ENCODE peak calls at places on chromosome 5, in ten cellular contexts. Z, Y, U, W, S, Q, V, P, C and J are unnamed samples.

GRCh38 chr5:179393078-179393477 is 47.8 kb upstream of the ADAMTS2 start:
- DNase-seq in Z (no peak), Y (no peak), U (no peak), W (no peak), S (no peak), Q (peak; percentile 80), V (no peak), P (no peak), C (no peak), J (no peak)

GRCh38 chr5:109866051-109866450 is 176.3 kb downstream of the MAN2A1 start:
- DNase-seq in Z (no peak), Y (no peak), U (no peak), W (no peak), S (no peak), Q (peak; percentile 79), V (no peak), P (no peak), C (no peak), J (no peak)

GRCh38 chr5:117657591-117657990 is 1083.0 kb upstream of the SEMA6A start:
- DNase-seq in Z (no peak), Y (no peak), U (no peak), W (no peak), S (no peak), Q (no peak), V (no peak), P (no peak), C (no peak), J (no peak)

GRCh38 chr5:142982821-142983200 is 212.6 kb downstream of the ARHGAP26 start:
- DNase-seq in Z (no peak), Y (peak; percentile 32), U (no peak), W (no peak), S (no peak), Q (no peak), V (no peak), P (no peak), C (no peak), J (no peak)

GRCh38 chr5:171628344-171628743 is 157.3 kb upstream of the SMIM23 start:
- DNase-seq in Z (no peak), Y (no peak), U (no peak), W (no peak), S (no peak), Q (no peak), V (no peak), P (no peak), C (peak; percentile 50), J (peak; percentile 18)

GRCh38 chr5:56170557-56170956 is 62.6 kb downstream of the ANKRD55 start:
- DNase-seq in Z (no peak), Y (no peak), U (no peak), W (no peak), S (no peak), Q (peak; percentile 87), V (no peak), P (no peak), C (no peak), J (peak; percentile 21)

GRCh38 chr5:76196457-76196856 is 113.3 kb downstream of the SV2C start:
- DNase-seq in Z (no peak), Y (no peak), U (no peak), W (no peak), S (no peak), Q (no peak), V (no peak), P (no peak), C (no peak), J (no peak)

GRCh38 chr5:89546658-89547057 is 663.7 kb upstream of the MEF2C start:
- DNase-seq in Z (no peak), Y (no peak), U (no peak), W (no peak), S (no peak), Q (no peak), V (no peak), P (no peak), C (no peak), J (no peak)

GRCh38 chr5:180799194-180799593 is 3.4 kb downstream of the MGAT1 start:
- DNase-seq in Z (no peak), Y (peak; percentile 58), U (no peak), W (no peak), S (no peak), Q (no peak), V (peak; percentile 82), P (no peak), C (peak; percentile 58), J (no peak)

GRCh38 chr5:1299511-1299850 is 4.6 kb upstream of the TERT start:
- DNase-seq in Z (no peak), Y (no peak), U (peak; percentile 11), W (no peak), S (peak; percentile 64), Q (no peak), V (peak; percentile 32), P (no peak), C (no peak), J (no peak)

GRCh38 chr5:55360190-55360589 is 52.4 kb downstream of the MTREX start:
- DNase-seq in Z (no peak), Y (no peak), U (no peak), W (no peak), S (no peak), Q (peak; percentile 38), V (no peak), P (no peak), C (no peak), J (no peak)